ENCODE peak calls at places on chromosome 22, in ten cellular contexts. L, C, A, B, Y, M, O, I, Q and S are unnamed samples. For H3K27me3, the result is how much of the 10 kb centered on the place peaks cover.

GRCh38 chr22:26401726-26402125 is 27.3 kb upstream of the ASPHD2 start:
- DNase-seq in L (no peak), C (no peak), A (no peak), B (peak), Y (no peak), M (no peak), O (no peak), I (no peak), Q (no peak), S (no peak)

GRCh38 chr22:23270212-23270733 is 90.0 kb downstream of the BCR start:
- DNase-seq in L (no peak), C (no peak), A (no peak), B (no peak), Y (no peak), M (no peak), O (no peak), I (no peak), Q (no peak), S (no peak)

GRCh38 chr22:49570032-49570848 is 257.4 kb downstream of the BRD1 start:
- DNase-seq in L (peak), C (peak), A (no peak), B (no peak), Y (no peak), M (no peak), O (peak), I (no peak), Q (peak), S (no peak)

GRCh38 chr22:49943405-49943765 is 17.2 kb upstream of the PIM3 start:
- DNase-seq in L (no peak), C (no peak), A (no peak), B (no peak), Y (no peak), M (no peak), O (no peak), I (no peak), Q (no peak), S (no peak)

GRCh38 chr22:48490513-48491411 is 1336.9 kb downstream of the BRD1 start:
- DNase-seq in L (peak), C (no peak), A (no peak), B (no peak), Y (no peak), M (no peak), O (no peak), I (no peak), Q (no peak), S (no peak)

GRCh38 chr22:24926849-24927579 is 19.5 kb downstream of the LHFPL7 start:
- DNase-seq in L (no peak), C (no peak), A (no peak), B (no peak), Y (no peak), M (no peak), O (no peak), I (no peak), Q (no peak), S (peak)

GRCh38 chr22:40922484-40923303 is 28.5 kb upstream of the RBX1 start:
- DNase-seq in L (no peak), C (no peak), A (peak), B (no peak), Y (peak), M (no peak), O (no peak), I (no peak), Q (no peak), S (peak)

GRCh38 chr22:49972163-49973017 is 11.8 kb downstream of the PIM3 start:
- DNase-seq in L (peak), C (peak), A (no peak), B (no peak), Y (no peak), M (no peak), O (no peak), I (no peak), Q (peak), S (no peak)

GRCh38 chr22:17724241-17724640 is 50.0 kb downstream of the BID start:
- DNase-seq in L (no peak), C (no peak), A (no peak), B (no peak), Y (no peak), M (no peak), O (no peak), I (no peak), Q (no peak), S (no peak)

GRCh38 chr22:31346733-31347250 is 646 bp upstream of the PATZ1 start:
- DNase-seq in L (peak), C (peak), A (no peak), B (peak), Y (peak), M (no peak), O (peak), I (peak), Q (peak), S (no peak)

GRCh38 chr22:26669060-26669481 is 11.7 kb downstream of the MIAT start:
- DNase-seq in L (no peak), C (no peak), A (no peak), B (no peak), Y (no peak), M (no peak), O (peak), I (no peak), Q (no peak), S (peak)

GRCh38 chr22:49076300-49077035 is 751.2 kb downstream of the BRD1 start:
- DNase-seq in L (peak), C (no peak), A (no peak), B (no peak), Y (no peak), M (no peak), O (no peak), I (no peak), Q (no peak), S (no peak)

GRCh38 chr22:26658671-26659478 is 1.5 kb downstream of the MIAT start:
- DNase-seq in L (peak), C (peak), A (peak), B (peak), Y (peak), M (peak), O (peak), I (peak), Q (no peak), S (peak)

GRCh38 chr22:48629631-48630443 is 1197.8 kb downstream of the BRD1 start:
- DNase-seq in L (no peak), C (no peak), A (no peak), B (no peak), Y (no peak), M (no peak), O (no peak), I (no peak), Q (no peak), S (no peak)

DNA sequence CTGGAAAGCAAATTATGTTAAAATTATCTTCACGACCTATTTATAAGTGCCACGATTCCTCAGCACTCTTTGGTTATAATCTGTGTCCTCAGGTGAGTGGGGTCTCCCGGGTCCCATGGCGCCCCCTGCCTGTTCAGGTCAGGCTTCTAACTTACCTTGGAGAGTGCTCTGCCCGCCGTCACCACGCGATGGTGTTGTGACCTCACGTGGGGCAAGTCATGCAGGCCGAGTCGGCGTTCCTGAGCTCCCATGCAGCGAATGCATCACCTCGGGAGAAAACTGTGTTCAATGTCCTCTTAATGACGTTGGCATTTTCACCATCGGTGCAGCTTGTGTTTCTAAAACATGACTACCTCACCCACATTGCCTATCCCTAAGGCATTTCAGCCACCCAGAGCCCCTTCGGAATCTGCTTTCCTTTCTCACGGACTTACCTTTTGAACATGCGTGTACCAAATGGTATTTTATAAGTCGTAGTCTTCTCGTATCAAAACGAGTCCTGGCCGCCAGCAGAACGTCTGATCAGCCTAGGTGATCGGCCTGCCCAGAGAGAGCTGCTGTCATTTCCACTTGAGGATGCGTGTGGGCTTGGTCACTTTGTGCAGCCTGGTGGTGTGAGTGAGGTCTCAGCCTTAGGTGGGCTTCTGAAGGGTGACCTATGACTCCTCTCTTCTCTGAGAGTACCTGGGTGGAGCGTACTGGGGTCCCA is 64.8 kb downstream of the TBC1D22A start:
- DNase-seq in L (no peak), C (no peak), A (no peak), B (no peak), Y (no peak), M (no peak), O (no peak), I (no peak), Q (no peak), S (no peak)
- TF ChIP-seq CTCF in L (peak), C (no peak), A (no peak), B (no peak), Y (no peak), M (no peak), O (no peak), I (no peak), Q (no peak), S (no peak)

DNA sequence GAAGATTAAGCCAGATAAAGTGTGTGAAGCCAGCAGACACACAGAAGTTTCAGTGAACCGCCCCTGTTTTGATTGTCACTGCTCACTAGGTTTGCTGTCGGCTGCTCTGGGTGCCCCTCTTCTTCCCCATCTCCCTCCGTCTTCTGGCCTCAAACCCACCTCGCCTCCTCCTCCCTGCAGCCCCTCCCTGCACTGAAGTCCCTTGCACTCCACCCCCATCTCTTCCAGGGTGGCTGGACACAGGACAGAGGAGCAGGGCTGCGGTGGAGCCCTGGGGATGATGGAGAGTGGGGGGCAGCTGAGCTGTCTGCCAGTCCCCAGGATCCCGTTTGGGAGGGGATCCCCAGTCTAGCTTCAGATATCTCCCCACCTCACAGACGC is 53.5 kb downstream of the CYTH4 start:
- DNase-seq in L (no peak), C (no peak), A (no peak), B (no peak), Y (no peak), M (no peak), O (no peak), I (no peak), Q (no peak), S (no peak)
- H3K27me3 ChIP-seq in L (half or more), C (under half), A (under half), B (under half), Y (under half), M (under half), O (half or more), I (under half), Q (half or more), S (under half)

GRCh38 chr22:42313204-42313603 is 42.8 kb upstream of the TCF20 start:
- DNase-seq in L (no peak), C (no peak), A (no peak), B (no peak), Y (no peak), M (no peak), O (no peak), I (no peak), Q (no peak), S (no peak)

GRCh38 chr22:42314709-42315391 is 44.4 kb upstream of the TCF20 start:
- DNase-seq in L (no peak), C (no peak), A (no peak), B (no peak), Y (no peak), M (no peak), O (no peak), I (no peak), Q (no peak), S (no peak)

GRCh38 chr22:42315392-42315756 is 44.9 kb upstream of the TCF20 start:
- DNase-seq in L (no peak), C (no peak), A (no peak), B (no peak), Y (no peak), M (no peak), O (peak), I (no peak), Q (no peak), S (no peak)

GRCh38 chr22:42316988-42317387 is 46.5 kb upstream of the TCF20 start:
- DNase-seq in L (peak), C (peak), A (no peak), B (no peak), Y (peak), M (no peak), O (peak), I (peak), Q (no peak), S (peak)

GRCh38 chr22:42313804-42314581 is 43.5 kb upstream of the TCF20 start:
- DNase-seq in L (no peak), C (peak), A (no peak), B (peak), Y (no peak), M (peak), O (peak), I (no peak), Q (no peak), S (peak)
- TF ChIP-seq CTCF in L (peak), C (no peak), A (peak), B (no peak), Y (peak), M (peak), O (peak), I (peak), Q (peak), S (peak)

DNA sequence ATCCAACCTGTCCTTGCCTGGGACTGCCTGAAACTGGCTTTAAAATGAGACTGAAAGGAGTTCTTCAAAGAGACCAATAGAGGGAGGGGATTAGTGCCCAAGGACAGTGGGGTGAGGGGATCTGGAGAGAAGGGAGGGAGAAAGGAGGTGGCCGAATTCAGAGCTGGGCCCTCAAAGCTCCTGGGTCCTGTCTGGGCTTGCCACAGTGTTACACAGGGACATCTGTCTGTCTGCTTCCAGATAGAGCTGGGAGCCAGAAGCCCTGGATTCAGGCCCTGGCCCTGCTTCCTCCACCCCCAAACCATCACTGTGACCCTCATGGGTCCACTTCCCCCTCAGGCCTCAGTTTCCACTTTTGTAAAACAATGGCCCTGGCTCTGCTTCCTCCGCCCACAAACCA is 3.6 kb downstream of the KCNJ4 start:
- DNase-seq in L (no peak), C (no peak), A (no peak), B (no peak), Y (no peak), M (no peak), O (no peak), I (no peak), Q (no peak), S (no peak)
- H3K27me3 ChIP-seq in L (half or more), C (under half), A (under half), B (under half), Y (under half), M (half or more), O (half or more), I (under half), Q (half or more), S (under half)

GRCh38 chr22:36226189-36226588 is 13.1 kb downstream of the APOL2 start:
- DNase-seq in L (no peak), C (no peak), A (no peak), B (no peak), Y (no peak), M (no peak), O (no peak), I (no peak), Q (no peak), S (no peak)

GRCh38 chr22:36227396-36227795 is 11.9 kb downstream of the APOL2 start:
- DNase-seq in L (no peak), C (no peak), A (no peak), B (no peak), Y (no peak), M (no peak), O (no peak), I (no peak), Q (no peak), S (no peak)

GRCh38 chr22:36223504-36223903 is 15.8 kb downstream of the APOL2 start:
- DNase-seq in L (no peak), C (no peak), A (no peak), B (no peak), Y (no peak), M (no peak), O (no peak), I (no peak), Q (no peak), S (no peak)

GRCh38 chr22:36224245-36224644 is 15.1 kb downstream of the APOL2 start:
- DNase-seq in L (no peak), C (no peak), A (no peak), B (no peak), Y (no peak), M (no peak), O (no peak), I (no peak), Q (no peak), S (peak)

GRCh38 chr22:36225333-36225922 is 13.9 kb downstream of the APOL2 start:
- DNase-seq in L (no peak), C (no peak), A (no peak), B (no peak), Y (no peak), M (no peak), O (no peak), I (no peak), Q (no peak), S (no peak)
- TF ChIP-seq CTCF in L (no peak), C (no peak), A (no peak), B (no peak), Y (no peak), M (no peak), O (no peak), I (no peak), Q (no peak), S (no peak)

GRCh38 chr22:36560001-36560400 is 31.0 kb upstream of the EIF3D start:
- DNase-seq in L (no peak), C (no peak), A (no peak), B (no peak), Y (no peak), M (no peak), O (no peak), I (no peak), Q (no peak), S (no peak)
- H3K27me3 ChIP-seq in L (under half), C (under half), A (under half), B (under half), Y (under half), M (under half), O (under half), I (under half), Q (under half), S (under half)

DNA sequence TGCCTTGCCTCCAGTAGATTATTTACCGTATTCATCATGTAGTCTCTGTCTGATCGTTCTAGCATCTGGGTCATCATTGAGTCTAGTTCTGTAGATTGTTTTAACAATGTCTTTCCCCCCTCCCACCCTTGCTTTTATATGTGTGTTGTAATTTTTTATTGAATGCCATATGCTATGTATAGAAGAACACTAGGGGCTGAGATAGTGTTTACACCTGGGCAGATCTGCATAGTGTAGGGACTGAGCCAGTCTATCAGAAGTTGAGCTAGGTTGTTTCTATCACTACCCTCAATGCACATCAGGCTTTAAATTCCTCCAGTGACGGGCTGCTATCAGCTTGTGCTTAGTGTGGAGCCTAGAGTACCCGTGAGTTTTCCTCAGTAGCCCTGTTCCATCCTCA is 61.6 kb downstream of the KREMEN1 start:
- DNase-seq in L (no peak), C (no peak), A (no peak), B (no peak), Y (no peak), M (no peak), O (no peak), I (no peak), Q (no peak), S (no peak)
- TF ChIP-seq CTCF in L (no peak), C (no peak), A (no peak), B (no peak), Y (no peak), M (no peak), O (no peak), I (no peak), Q (no peak), S (no peak)

DNA sequence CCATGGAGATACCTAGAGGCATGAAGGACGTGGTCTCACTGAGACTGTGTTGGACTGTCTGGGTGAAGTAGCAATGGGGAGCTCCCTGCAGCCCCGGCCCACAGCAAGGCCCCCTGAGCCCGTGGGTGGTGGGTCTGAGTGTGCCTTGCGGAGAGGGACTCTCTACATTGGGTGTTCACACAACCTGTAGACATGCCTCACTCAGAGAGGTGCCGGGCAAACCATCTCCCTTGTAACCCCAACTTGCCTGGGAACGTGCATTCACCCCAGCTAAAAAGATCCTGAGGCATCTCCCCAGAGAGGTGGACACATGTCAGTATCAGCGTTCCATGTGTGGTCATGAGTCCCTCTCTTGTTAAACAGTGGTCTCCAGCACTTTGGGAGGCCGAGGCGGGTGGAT is 2.1 kb downstream of the VPREB1 start:
- DNase-seq in L (no peak), C (no peak), A (no peak), B (no peak), Y (no peak), M (no peak), O (no peak), I (no peak), Q (no peak), S (no peak)
- H3K27me3 ChIP-seq in L (under half), C (under half), A (under half), B (under half), Y (under half), M (under half), O (under half), I (under half), Q (under half), S (under half)